ENCODE peak calls at places on chromosomes 7 and 10, in eight cellular contexts. A, B, K, N, V, U, X and L are unnamed samples.

GRCh38 chr10:95532536-95532935 is 28.6 kb downstream of the SORBS1 start:
- DNase-seq in A (peak; percentile 42), B (no peak), K (no peak), N (no peak), V (no peak), U (no peak), X (no peak), L (no peak)

GRCh38 chr10:70474780-70475179 is 3.8 kb upstream of the PALD1 start:
- DNase-seq in A (no peak), B (no peak), K (no peak), N (peak; percentile 76), V (no peak), U (no peak), X (no peak), L (no peak)

GRCh38 chr7:151087247-151088018 is 1.2 kb downstream of the AGAP3 start:
- DNase-seq in A (peak; percentile 84), B (peak; percentile 70), K (peak; percentile 84), N (peak; percentile 82), V (peak; percentile 58), U (peak; percentile 44), X (peak; percentile 76), L (peak; percentile 73)

GRCh38 chr10:108629843-108630242 is 1293.5 kb downstream of the XPNPEP1 start:
- DNase-seq in A (peak; percentile 66), B (no peak), K (peak; percentile 24), N (no peak), V (no peak), U (no peak), X (no peak), L (no peak)

GRCh38 chr7:140653319-140654108 is 12.9 kb upstream of the DENND2A start:
- DNase-seq in A (peak; percentile 82), B (peak; percentile 86), K (peak; percentile 89), N (no peak), V (peak; percentile 82), U (peak; percentile 62), X (no peak), L (peak; percentile 76)

GRCh38 chr10:59651902-59652301 is 57.7 kb downstream of the SLC16A9 start:
- DNase-seq in A (no peak), B (no peak), K (no peak), N (no peak), V (no peak), U (no peak), X (no peak), L (no peak)

GRCh38 chr7:134362587-134363483 is 46.1 kb upstream of the SLC35B4 start:
- DNase-seq in A (peak; percentile 55), B (peak; percentile 70), K (no peak), N (no peak), V (no peak), U (no peak), X (no peak), L (no peak)

GRCh38 chr10:48801026-48801425 is 116.4 kb downstream of the WDFY4 start:
- DNase-seq in A (peak; percentile 58), B (no peak), K (no peak), N (no peak), V (no peak), U (peak; percentile 4), X (no peak), L (no peak)

GRCh38 chr7:117771756-117772155 is 101.5 kb downstream of the CTTNBP2 start:
- DNase-seq in A (no peak), B (no peak), K (no peak), N (no peak), V (no peak), U (no peak), X (no peak), L (no peak)

GRCh38 chr7:133535308-133535707 is 282.4 kb downstream of the EXOC4 start:
- DNase-seq in A (peak; percentile 3), B (no peak), K (peak; percentile 16), N (no peak), V (no peak), U (no peak), X (no peak), L (no peak)

DNA sequence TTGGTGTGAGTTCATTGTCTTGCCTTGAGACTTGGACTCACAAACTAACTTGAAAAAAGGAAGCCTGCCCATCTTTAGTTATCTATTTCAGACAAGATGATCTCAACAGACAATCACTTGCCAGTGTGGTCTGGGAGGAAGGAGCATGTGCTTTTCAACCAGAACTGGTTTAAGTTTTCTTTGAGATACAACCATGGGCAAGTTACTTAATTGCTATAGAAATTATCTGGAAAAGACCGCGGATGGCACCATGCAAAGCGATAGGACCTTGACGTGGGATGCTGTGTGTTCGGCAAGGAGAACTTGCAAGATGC is 77.1 kb downstream of the KIAA1549 start:
- DNase-seq in A (no peak), B (no peak), K (no peak), N (no peak), V (no peak), U (no peak), X (no peak), L (no peak)
- H3K27ac ChIP-seq in A (no peak overlapping the region), B (no peak overlapping the region), K (no peak overlapping the region), N (no peak overlapping the region), V (no peak overlapping the region), U (no peak overlapping the region), X (no peak overlapping the region), L (no peak overlapping the region)

GRCh38 chr10:132542819-132543218 is 5.2 kb downstream of the INPP5A start:
- DNase-seq in A (no peak), B (no peak), K (no peak), N (no peak), V (no peak), U (no peak), X (no peak), L (no peak)

GRCh38 chr10:132546567-132547420 is 9.2 kb downstream of the INPP5A start:
- DNase-seq in A (no peak), B (no peak), K (no peak), N (peak; percentile 45), V (no peak), U (no peak), X (no peak), L (no peak)

GRCh38 chr10:132543916-132544743 is 6.5 kb downstream of the INPP5A start:
- DNase-seq in A (no peak), B (no peak), K (no peak), N (peak; percentile 27), V (no peak), U (no peak), X (no peak), L (no peak)

GRCh38 chr10:132545659-132546367 is 8.2 kb downstream of the INPP5A start:
- DNase-seq in A (no peak), B (no peak), K (no peak), N (peak; percentile 39), V (no peak), U (no peak), X (no peak), L (no peak)

DNA sequence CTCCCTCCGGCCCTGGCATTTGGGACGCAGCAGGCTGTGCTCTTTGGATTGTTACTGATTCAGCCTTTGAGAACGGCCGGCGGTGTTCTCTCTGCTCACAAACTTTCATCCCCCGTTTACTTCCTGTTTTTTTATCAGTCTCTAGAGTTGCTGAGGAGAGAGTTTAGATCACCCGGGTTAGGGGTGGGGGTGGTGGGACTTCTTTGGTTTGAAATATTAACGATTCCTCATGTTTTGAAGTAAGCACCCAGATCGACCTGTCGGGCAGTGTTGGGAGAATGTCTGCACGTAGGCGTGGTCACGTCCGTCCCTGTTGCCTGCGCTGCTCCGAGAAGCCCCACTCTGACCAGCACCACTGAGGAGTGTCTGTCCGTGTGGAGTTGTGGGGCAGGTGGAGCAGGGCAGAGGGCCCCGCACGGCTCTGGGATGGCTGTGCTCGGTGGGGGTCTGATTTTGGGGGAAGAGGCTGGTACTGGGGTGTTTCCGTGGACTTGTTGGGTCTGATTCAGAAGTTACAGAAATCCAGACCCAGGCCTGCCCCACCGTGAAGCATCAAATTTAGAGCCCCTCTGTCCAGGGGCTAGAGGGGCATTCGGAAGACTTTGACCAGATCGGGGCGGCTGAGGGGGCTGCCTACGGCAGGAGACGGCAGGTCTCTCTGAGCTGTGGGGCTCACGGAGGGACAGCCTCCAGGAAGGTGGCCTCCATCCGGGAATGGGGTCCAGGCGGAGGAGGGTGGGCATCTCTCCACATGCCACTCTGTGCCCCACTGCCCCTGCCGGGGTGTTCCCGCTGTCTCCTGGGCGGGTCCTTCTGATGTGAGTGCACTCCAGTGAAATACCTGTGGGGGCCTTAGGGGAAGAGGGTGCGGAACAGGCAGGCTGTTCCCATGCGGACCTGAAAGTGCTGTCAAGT is 7.4 kb downstream of the INPP5A start:
- DNase-seq in A (peak; percentile 33), B (no peak), K (no peak), N (peak; percentile 45), V (no peak), U (no peak), X (peak; percentile 26), L (no peak)
- H3K4me1 ChIP-seq in A (peaks cover 21% of the 10 kb centered on the region), B (peaks cover 18% of the 10 kb centered on the region), K (peaks cover 22% of the 10 kb centered on the region), N (peaks cover 63% of the 10 kb centered on the region), V (no peaks in the 10 kb centered on the region), U (peaks cover 8% of the 10 kb centered on the region), X (peaks cover 67% of the 10 kb centered on the region), L (peaks cover 89% of the 10 kb centered on the region)

GRCh38 chr10:31866118-31866670 is 62.4 kb downstream of the ARHGAP12 start:
- DNase-seq in A (no peak), B (no peak), K (no peak), N (no peak), V (peak; percentile 52), U (no peak), X (no peak), L (no peak)

GRCh38 chr10:31867646-31868045 is 61.0 kb downstream of the ARHGAP12 start:
- DNase-seq in A (peak; percentile 67), B (peak; percentile 21), K (no peak), N (no peak), V (no peak), U (no peak), X (no peak), L (no peak)

DNA sequence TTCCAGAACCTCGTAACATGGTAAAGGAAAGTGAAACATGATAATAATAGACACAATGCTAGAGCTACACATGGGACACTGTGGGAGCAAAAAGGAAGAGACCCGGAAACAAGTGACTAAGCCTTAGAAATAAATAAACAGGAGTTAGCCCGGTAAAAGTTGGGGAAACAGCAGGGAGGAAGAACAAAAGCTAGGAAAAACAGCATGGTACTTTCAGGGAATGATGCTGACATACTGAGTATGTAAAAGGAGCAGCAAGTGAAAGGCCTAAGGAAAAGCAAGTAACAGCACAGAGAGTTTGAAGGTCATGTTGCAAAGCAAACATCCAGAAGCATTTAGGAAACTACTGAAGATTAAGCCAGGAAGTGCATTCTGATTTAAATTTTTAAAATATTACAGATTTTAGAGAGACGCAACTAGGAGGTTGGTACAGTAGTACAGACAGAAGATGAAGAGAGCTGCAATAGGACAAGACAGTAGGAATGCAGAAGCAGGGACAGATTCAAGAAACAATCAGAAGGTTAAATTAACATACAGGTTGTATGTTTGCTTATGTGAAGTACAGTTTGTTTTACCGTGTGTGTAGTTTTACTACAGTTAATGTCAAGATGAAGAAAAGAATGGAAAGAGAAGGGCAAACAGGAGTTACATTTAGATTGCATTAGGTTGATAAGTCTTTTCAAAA is 63.7 kb downstream of the ARHGAP12 start:
- DNase-seq in A (peak; percentile 50), B (peak; percentile 15), K (no peak), N (no peak), V (no peak), U (peak; percentile 85), X (no peak), L (no peak)
- H3K27ac ChIP-seq in A (peak overlapping the region; percentile 13), B (no peak overlapping the region), K (no peak overlapping the region), N (peak overlapping the region; percentile 7), V (peak overlapping the region; percentile 54), U (peak overlapping the region; percentile 29), X (peak overlapping the region; percentile 12), L (peak overlapping the region; percentile 13)

DNA sequence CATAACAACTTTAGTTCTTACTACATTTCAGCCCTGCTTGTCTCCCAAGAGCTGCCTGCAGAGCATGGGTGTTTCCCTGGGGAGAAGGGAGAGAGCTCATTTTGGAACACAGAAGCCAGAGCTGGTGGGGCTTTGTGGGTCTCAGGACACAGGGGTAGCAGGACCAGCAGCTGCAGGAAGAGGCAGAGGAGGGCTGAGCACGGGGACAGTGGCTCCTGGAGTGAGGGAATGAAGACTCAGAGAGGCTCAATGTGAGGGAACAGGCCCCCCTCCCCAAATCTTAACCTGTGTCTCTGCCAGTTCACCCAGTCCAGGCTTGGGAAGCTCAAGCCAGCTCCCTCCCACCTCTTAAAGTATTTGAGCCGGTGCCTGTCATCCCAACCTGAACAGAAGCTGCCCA is 50.0 kb downstream of the CHST3 start:
- DNase-seq in A (no peak), B (no peak), K (no peak), N (no peak), V (no peak), U (no peak), X (no peak), L (no peak)
- H3K4me1 ChIP-seq in A (peaks cover 25% of the 10 kb centered on the region), B (peaks cover 13% of the 10 kb centered on the region), K (peaks cover 37% of the 10 kb centered on the region), N (peaks cover 63% of the 10 kb centered on the region), V (no peaks in the 10 kb centered on the region), U (peaks cover 10% of the 10 kb centered on the region), X (peaks cover 39% of the 10 kb centered on the region), L (peaks cover 88% of the 10 kb centered on the region)